ENCODE peak calls at places on chromosome 11, in six cellular contexts. W, U, T, R, Q and I are unnamed samples.

GRCh38 chr11:19320764-19321163 is 80.0 kb upstream of the E2F8 start:
- DNase-seq in T (no peak), W (no peak), Q (no peak), R (no peak), U (no peak), I (no peak)

GRCh38 chr11:437228-437870 is 4.5 kb downstream of the ANO9 start:
- DNase-seq in T (no peak), R (no peak), U (peak), Q (no peak), W (no peak), I (no peak)

GRCh38 chr11:44256673-44257291 is 53.2 kb downstream of the ALX4 start:
- DNase-seq in T (no peak), Q (no peak), R (no peak), U (no peak), W (peak), I (no peak)

GRCh38 chr11:67120881-67121710 is 2.0 kb downstream of the KDM2A start:
- DNase-seq in R (no peak), Q (no peak), W (peak), T (no peak), U (no peak), I (no peak)

GRCh38 chr11:91173701-91174100 is 950.9 kb upstream of the CHORDC1 start:
- DNase-seq in R (no peak), Q (no peak), W (no peak), T (no peak), U (no peak), I (no peak)

GRCh38 chr11:126113515-126113957 is 50.9 kb upstream of the CDON start:
- DNase-seq in W (peak), T (peak), R (peak), U (peak), Q (peak), I (peak)

GRCh38 chr11:64447717-64448598 is 89.0 kb downstream of the RPS6KA4 start:
- DNase-seq in R (peak), W (peak), T (no peak), Q (no peak), U (no peak), I (peak)

GRCh38 chr11:76307978-76308747 is 72.8 kb downstream of the THAP12 start:
- DNase-seq in Q (no peak), U (no peak), R (no peak), W (no peak), T (no peak), I (no peak)

GRCh38 chr11:65468874-65469333 is 29.9 kb upstream of the MALAT1 start:
- DNase-seq in T (peak), Q (no peak), W (peak), U (peak), R (peak), I (peak)

GRCh38 chr11:114180301-114181055 is 115.7 kb upstream of the NNMT start:
- DNase-seq in U (peak), T (peak), Q (no peak), R (peak), W (peak), I (peak)

GRCh38 chr11:64741393-64742086 is 2.4 kb downstream of the RASGRP2 start:
- DNase-seq in U (no peak), R (peak), Q (no peak), W (no peak), T (no peak), I (no peak)

GRCh38 chr11:95149659-95150294 is 60.1 kb downstream of the ENDOD1 start:
- DNase-seq in R (peak), T (no peak), U (peak), W (peak), Q (no peak), I (peak)

GRCh38 chr11:108680267-108680666 is 15.4 kb downstream of the DDX10 start:
- DNase-seq in U (no peak), T (no peak), Q (no peak), W (no peak), R (no peak), I (no peak)

GRCh38 chr11:129366737-129367597 is 8.7 kb upstream of the BARX2 start:
- DNase-seq in R (no peak), T (no peak), W (no peak), Q (no peak), U (no peak), I (no peak)

GRCh38 chr11:119509969-119510401 is 87.0 kb upstream of the THY1 start:
- DNase-seq in W (peak), Q (peak), T (no peak), R (no peak), U (no peak), I (peak)

GRCh38 chr11:13303668-13304649 is 26.4 kb downstream of the BMAL1 start:
- DNase-seq in R (no peak), T (no peak), U (no peak), W (no peak), Q (no peak), I (no peak)

GRCh38 chr11:93054279-93054678 is 84.8 kb downstream of the MTNR1B start:
- DNase-seq in T (no peak), U (no peak), Q (no peak), R (no peak), W (peak), I (no peak)

GRCh38 chr11:125457814-125458343 is 38.2 kb downstream of the FEZ1 start:
- DNase-seq in U (peak), R (peak), Q (peak), T (no peak), W (peak), I (peak)

GRCh38 chr11:67032830-67033555 is 10.1 kb downstream of the SYT12 start:
- DNase-seq in Q (peak), W (peak), U (no peak), R (no peak), T (no peak), I (no peak)

GRCh38 chr11:128949791-128950454 is 7.3 kb upstream of the TP53AIP1 start:
- DNase-seq in R (no peak), T (no peak), U (no peak), Q (peak), W (no peak), I (no peak)

GRCh38 chr11:112440518-112440917 is 179.9 kb upstream of the PLET1 start:
- DNase-seq in T (no peak), U (peak), W (no peak), Q (no peak), R (peak), I (no peak)

GRCh38 chr11:119094816-119095065 is 6.9 kb downstream of the DPAGT1 start:
- DNase-seq in Q (peak), U (peak), W (peak), R (no peak), T (peak), I (peak)

GRCh38 chr11:117912497-117912896 is 16.7 kb downstream of the TMPRSS13 start:
- DNase-seq in Q (no peak), T (no peak), W (no peak), R (no peak), U (no peak), I (no peak)

GRCh38 chr11:78000193-78000592 is 5.7 kb upstream of the INTS4 start:
- DNase-seq in U (peak), T (no peak), Q (peak), W (peak), R (peak), I (no peak)

GRCh38 chr11:12599408-12600143 is 74.6 kb upstream of the TEAD1 start:
- DNase-seq in U (peak), W (no peak), Q (no peak), T (peak), R (peak), I (peak)

GRCh38 chr11:912266-912665 is 1.7 kb upstream of the CHID1 start:
- DNase-seq in U (no peak), R (no peak), W (no peak), T (no peak), Q (no peak), I (no peak)

GRCh38 chr11:104073950-104074349 is 37.5 kb downstream of the DDI1 start:
- DNase-seq in Q (no peak), W (peak), R (peak), U (peak), T (no peak), I (no peak)

GRCh38 chr11:111348147-111348546 is 30.9 kb downstream of the POU2AF1 start:
- DNase-seq in T (no peak), Q (no peak), R (no peak), W (no peak), U (no peak), I (no peak)

GRCh38 chr11:14075118-14075601 is 112.6 kb downstream of the SPON1 start:
- DNase-seq in W (peak), T (no peak), U (peak), R (peak), Q (no peak), I (no peak)

GRCh38 chr11:134506046-134506445 is 94.0 kb upstream of the B3GAT1 start:
- DNase-seq in W (no peak), R (no peak), T (no peak), U (no peak), Q (no peak), I (no peak)

GRCh38 chr11:134576721-134577171 is 164.7 kb upstream of the B3GAT1 start:
- DNase-seq in Q (no peak), U (no peak), W (no peak), R (no peak), T (no peak), I (no peak)

GRCh38 chr11:2922635-2923034 is 6.6 kb downstream of the PHLDA2 start:
- DNase-seq in U (no peak), R (no peak), Q (no peak), W (no peak), T (no peak), I (no peak)

GRCh38 chr11:43907028-43907966 is 26.7 kb downstream of the ALKBH3 start:
- DNase-seq in W (no peak), R (peak), U (no peak), T (no peak), Q (no peak), I (no peak)

GRCh38 chr11:1949302-1949701 is 2.2 kb downstream of the MRPL23 start:
- DNase-seq in W (no peak), T (no peak), U (no peak), R (no peak), Q (no peak), I (peak)

GRCh38 chr11:122102426-122102825 is 13.6 kb downstream of the BLID start:
- DNase-seq in T (no peak), U (no peak), R (no peak), Q (no peak), W (no peak), I (no peak)